ENCODE peak calls at places on chromosomes 5 and 9, in eight cellular contexts. U is nephron progenitor cell, I is omental fat pad, D is WTC11, R is esophagus squamous epithelium, T is fibroblast of mammary gland, C is GM20000, P is GM12865. Q is an unnamed sample.
A peak's percentile ranks its signal among the peaks of the same experiment; 100 is the strongest.

GRCh38 chr5:187617-188451 is 3.5 kb upstream of the LRRC14B start:
- DNase-seq in U (no peak), I (no peak), D (no peak), R (no peak), T (no peak), C (no peak), P (no peak), Q (no peak)

GRCh38 chr5:15538516-15538915 is 38.5 kb downstream of the FBXL7 start:
- DNase-seq in U (no peak), I (no peak), D (no peak), R (no peak), T (no peak), C (no peak), P (no peak), Q (no peak)

GRCh38 chr5:168464214-168464613 is 22.1 kb upstream of the RARS1 start:
- DNase-seq in U (no peak), I (no peak), D (no peak), R (no peak), T (no peak), C (no peak), P (no peak), Q (no peak)

GRCh38 chr5:81181576-81182316 is 51.4 kb upstream of the CKMT2 start:
- DNase-seq in U (no peak), I (no peak), D (no peak), R (no peak), T (no peak), C (no peak), P (no peak), Q (no peak)

GRCh38 chr5:80958611-80959010 is 1.6 kb upstream of the RASGRF2 start:
- DNase-seq in U (no peak), I (no peak), D (no peak), R (no peak), T (no peak), C (no peak), P (no peak), Q (no peak)

GRCh38 chr5:3153226-3153858 is 401.9 kb upstream of the IRX2 start:
- DNase-seq in U (no peak), I (no peak), D (no peak), R (no peak), T (no peak), C (no peak), P (no peak), Q (no peak)

GRCh38 chr5:57499262-57500050 is 16.8 kb upstream of the ACTBL2 start:
- DNase-seq in U (peak; percentile 17), I (no peak), D (peak; percentile 29), R (no peak), T (peak; percentile 78), C (peak; percentile 37), P (peak; percentile 62), Q (peak; percentile 9)

GRCh38 chr5:147377685-147378084 is 132.2 kb downstream of the DPYSL3 start:
- DNase-seq in U (no peak), I (no peak), D (no peak), R (no peak), T (no peak), C (no peak), P (no peak), Q (no peak)

GRCh38 chr9:38362912-38363588 is 29.5 kb upstream of the ALDH1B1 start:
- DNase-seq in U (peak; percentile 27), I (no peak), D (no peak), R (peak; percentile 7), T (peak; percentile 88), C (peak; percentile 69), P (peak; percentile 73), Q (no peak)

GRCh38 chr5:122163151-122164069 is 34.1 kb downstream of the ZNF474 start:
- DNase-seq in U (no peak), I (no peak), D (no peak), R (no peak), T (peak; percentile 98), C (no peak), P (no peak), Q (no peak)

GRCh38 chr5:149851211-149851610 is 93.4 kb downstream of the PDE6A start:
- DNase-seq in U (no peak), I (no peak), D (no peak), R (no peak), T (peak; percentile 29), C (no peak), P (no peak), Q (no peak)

GRCh38 chr9:72305102-72305546 is 59.9 kb downstream of the ZFAND5 start:
- DNase-seq in U (peak; percentile 22), I (peak; percentile 59), D (peak; percentile 47), R (peak; percentile 24), T (peak; percentile 97), C (peak; percentile 19), P (peak; percentile 35), Q (peak; percentile 64)

GRCh38 chr9:124306098-124306735 is 48.5 kb downstream of the NEK6 start:
- DNase-seq in U (no peak), I (no peak), D (no peak), R (no peak), T (peak; percentile 95), C (no peak), P (no peak), Q (no peak)

GRCh38 chr9:134182554-134183219 is 18.3 kb upstream of the RNU6ATAC start:
- DNase-seq in U (no peak), I (no peak), D (no peak), R (no peak), T (no peak), C (no peak), P (no peak), Q (no peak)

GRCh38 chr9:127249877-127250276 is 14.7 kb upstream of the GARNL3 start:
- DNase-seq in U (no peak), I (no peak), D (no peak), R (no peak), T (no peak), C (no peak), P (no peak), Q (no peak)

GRCh38 chr5:142304013-142304701 is 20.7 kb downstream of the SPRY4 start:
- DNase-seq in U (no peak), I (no peak), D (no peak), R (no peak), T (no peak), C (no peak), P (no peak), Q (no peak)

GRCh38 chr5:169331292-169331852 is 30.4 kb upstream of the SLIT3 start:
- DNase-seq in U (no peak), I (no peak), D (no peak), R (no peak), T (no peak), C (no peak), P (no peak), Q (no peak)

GRCh38 chr9:86303316-86303975 is 21.1 kb upstream of the ISCA1 start:
- DNase-seq in U (no peak), I (no peak), D (no peak), R (no peak), T (peak; percentile 9), C (no peak), P (no peak), Q (no peak)

GRCh38 chr5:57532513-57533497 is 50.2 kb upstream of the ACTBL2 start:
- DNase-seq in U (no peak), I (no peak), D (no peak), R (no peak), T (peak; percentile 49), C (no peak), P (no peak), Q (no peak)

GRCh38 chr9:19690128-19690527 is 98.7 kb downstream of the SLC24A2 start:
- DNase-seq in U (no peak), I (no peak), D (no peak), R (no peak), T (peak; percentile 70), C (no peak), P (no peak), Q (no peak)

GRCh38 chr9:134301387-134302129 is 24.7 kb upstream of the RXRA start:
- DNase-seq in U (peak; percentile 17), I (no peak), D (no peak), R (no peak), T (no peak), C (no peak), P (peak; percentile 89), Q (no peak)

DNA sequence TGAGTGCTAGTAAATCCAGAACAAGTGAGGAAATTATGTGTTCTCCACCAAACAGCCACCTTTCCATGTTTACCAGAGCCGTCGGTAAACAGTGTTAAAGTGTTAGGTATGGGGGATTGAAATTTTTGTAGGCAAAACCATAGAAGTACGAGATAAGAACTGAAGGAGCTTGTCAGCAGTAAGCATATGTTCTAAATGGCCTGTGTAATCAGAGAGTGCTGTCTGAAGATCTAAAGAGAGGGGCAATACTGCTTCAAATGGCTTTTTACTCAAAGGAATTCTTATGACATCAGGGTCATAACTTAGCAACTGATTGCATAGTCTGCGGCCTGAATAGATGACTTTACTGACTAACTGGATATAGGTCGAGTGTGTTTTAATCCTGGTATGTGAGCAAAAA is 13.4 kb upstream of the TEX10 start:
- DNase-seq in U (no peak), I (no peak), D (no peak), R (no peak), T (no peak), C (no peak), P (no peak), Q (no peak)
- TF ChIP-seq CTCF in U (no peak), I (no peak), D (no peak), R (no peak), T (no peak), C (no peak), P (no peak), Q (no peak)

GRCh38 chr5:148687427-148687826 is 33.1 kb upstream of the HTR4 start:
- DNase-seq in U (peak; percentile 3), I (no peak), D (peak; percentile 50), R (no peak), T (peak; percentile 39), C (no peak), P (peak; percentile 66), Q (no peak)
- TF ChIP-seq CTCF in U (peak; percentile 27), I (no peak), D (peak; percentile 65), R (no peak), T (peak; percentile 49), C (no peak), P (peak; percentile 53), Q (no peak)

DNA sequence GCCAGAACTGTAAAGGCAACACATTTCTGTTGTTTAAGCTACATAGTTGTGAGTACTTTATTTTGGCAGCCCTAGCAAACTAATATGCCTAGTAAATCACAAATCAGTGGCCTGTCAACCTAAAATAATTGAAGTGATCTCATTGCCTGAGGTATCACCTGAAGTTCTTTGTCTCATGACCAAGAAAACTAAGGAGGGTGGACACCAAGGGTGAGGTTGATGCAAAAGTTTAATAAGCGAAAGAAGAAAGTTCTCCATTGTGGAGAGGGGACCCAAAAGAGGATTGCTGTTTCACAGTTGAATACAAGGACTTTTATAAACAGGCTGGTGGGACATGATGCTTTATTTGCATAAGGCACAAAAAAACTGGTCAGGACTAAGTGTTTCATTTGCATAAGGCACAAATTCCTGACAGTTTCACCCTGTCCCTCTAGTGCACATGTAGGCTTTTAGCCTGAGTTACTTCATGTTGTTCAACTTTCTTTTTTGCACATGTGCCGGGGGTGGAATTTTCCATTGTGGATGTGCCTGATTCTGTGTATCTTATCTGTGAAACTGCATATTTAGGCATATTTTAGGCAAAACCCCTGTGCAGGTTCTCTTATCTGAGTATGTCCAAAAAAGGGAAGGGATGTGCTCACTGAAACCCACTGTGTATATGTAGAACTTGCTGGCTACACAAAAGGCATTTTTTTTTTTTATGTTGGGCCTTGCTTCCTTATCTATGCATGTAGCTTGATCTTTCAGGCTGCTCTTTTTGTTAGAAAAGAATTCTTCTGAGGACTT is 108.6 kb upstream of the RAI14 start:
- DNase-seq in U (no peak), I (no peak), D (no peak), R (no peak), T (no peak), C (no peak), P (no peak), Q (no peak)
- TF ChIP-seq CTCF in U (no peak), I (no peak), D (no peak), R (no peak), T (no peak), C (no peak), P (no peak), Q (no peak)

GRCh38 chr5:148398698-148399121 is 15.0 kb downstream of the FBXO38 start:
- DNase-seq in U (no peak), I (no peak), D (no peak), R (no peak), T (no peak), C (no peak), P (no peak), Q (no peak)
- TF ChIP-seq CTCF in U (no peak), I (no peak), D (no peak), R (no peak), T (no peak), C (no peak), P (no peak), Q (no peak)

Q was measured in B cell.